ENCODE peak calls at places on chromosome 22, in five cellular contexts. One of them, this sample, is unnamed.

GRCh38 chr22:46104170-46104880 is 46.0 kb upstream of the PPARA start:
- DNase-seq in G401: peak; percentile 74
- DNase-seq in activated naive CD8-positive, alpha-beta T cell treated with anti-CD3 and anti-CD28 coated beads, Interleukin-2, amount 50 U/mL, for 24 hours: no peak
- DNase-seq in RKO: no peak
- DNase-seq in T-helper 2 cell: no peak
- DNase-seq in this sample: no peak

GRCh38 chr22:20284471-20285086 is 16.5 kb upstream of the RTN4R start:
- DNase-seq in T-helper 2 cell: no peak
- DNase-seq in G401: no peak
- DNase-seq in activated naive CD8-positive, alpha-beta T cell treated with anti-CD3 and anti-CD28 coated beads, Interleukin-2, amount 50 U/mL, for 24 hours: no peak
- DNase-seq in RKO: no peak
- DNase-seq in this sample: no peak

GRCh38 chr22:17035246-17035645 is 27.2 kb upstream of the GAB4 start:
- DNase-seq in G401: peak; percentile 74
- DNase-seq in T-helper 2 cell: no peak
- DNase-seq in activated naive CD8-positive, alpha-beta T cell treated with anti-CD3 and anti-CD28 coated beads, Interleukin-2, amount 50 U/mL, for 24 hours: no peak
- DNase-seq in RKO: no peak
- DNase-seq in this sample: no peak

GRCh38 chr22:43159484-43160178 is 8.3 kb downstream of the TSPO start:
- DNase-seq in G401: no peak
- DNase-seq in T-helper 2 cell: no peak
- DNase-seq in activated naive CD8-positive, alpha-beta T cell treated with anti-CD3 and anti-CD28 coated beads, Interleukin-2, amount 50 U/mL, for 24 hours: no peak
- DNase-seq in RKO: no peak
- DNase-seq in this sample: no peak

GRCh38 chr22:50310209-50310722 is 2.8 kb upstream of the PLXNB2 start:
- DNase-seq in RKO: no peak
- DNase-seq in G401: no peak
- DNase-seq in T-helper 2 cell: no peak
- DNase-seq in activated naive CD8-positive, alpha-beta T cell treated with anti-CD3 and anti-CD28 coated beads, Interleukin-2, amount 50 U/mL, for 24 hours: no peak
- DNase-seq in this sample: no peak

GRCh38 chr22:37887610-37888378 is 18.3 kb upstream of the MICALL1 start:
- DNase-seq in G401: peak; percentile 78
- DNase-seq in activated naive CD8-positive, alpha-beta T cell treated with anti-CD3 and anti-CD28 coated beads, Interleukin-2, amount 50 U/mL, for 24 hours: no peak
- DNase-seq in RKO: no peak
- DNase-seq in T-helper 2 cell: no peak
- DNase-seq in this sample: no peak

GRCh38 chr22:39175127-39176066 is 22.9 kb upstream of the CBX7 start:
- DNase-seq in G401: no peak
- DNase-seq in T-helper 2 cell: no peak
- DNase-seq in activated naive CD8-positive, alpha-beta T cell treated with anti-CD3 and anti-CD28 coated beads, Interleukin-2, amount 50 U/mL, for 24 hours: no peak
- DNase-seq in RKO: no peak
- DNase-seq in this sample: no peak

GRCh38 chr22:43004362-43005035 is 10.4 kb downstream of the PACSIN2 start:
- DNase-seq in T-helper 2 cell: no peak
- DNase-seq in G401: peak; percentile 65
- DNase-seq in RKO: no peak
- DNase-seq in activated naive CD8-positive, alpha-beta T cell treated with anti-CD3 and anti-CD28 coated beads, Interleukin-2, amount 50 U/mL, for 24 hours: peak; percentile 21
- DNase-seq in this sample: no peak

GRCh38 chr22:23370251-23370650 is 189.9 kb downstream of the BCR start:
- DNase-seq in T-helper 2 cell: no peak
- DNase-seq in RKO: no peak
- DNase-seq in activated naive CD8-positive, alpha-beta T cell treated with anti-CD3 and anti-CD28 coated beads, Interleukin-2, amount 50 U/mL, for 24 hours: no peak
- DNase-seq in G401: no peak
- DNase-seq in this sample: no peak

GRCh38 chr22:45308624-45309421 is 911 bp upstream of the FAM118A start:
- DNase-seq in G401: no peak
- DNase-seq in RKO: no peak
- DNase-seq in activated naive CD8-positive, alpha-beta T cell treated with anti-CD3 and anti-CD28 coated beads, Interleukin-2, amount 50 U/mL, for 24 hours: peak; percentile 28
- DNase-seq in T-helper 2 cell: no peak
- DNase-seq in this sample: no peak

GRCh38 chr22:35777335-35777975 is 59.8 kb downstream of the APOL5 start:
- DNase-seq in RKO: peak; percentile 73
- DNase-seq in G401: no peak
- DNase-seq in T-helper 2 cell: no peak
- DNase-seq in activated naive CD8-positive, alpha-beta T cell treated with anti-CD3 and anti-CD28 coated beads, Interleukin-2, amount 50 U/mL, for 24 hours: no peak
- DNase-seq in this sample: no peak

GRCh38 chr22:27654536-27655445 is 146.8 kb downstream of the MN1 start:
- DNase-seq in activated naive CD8-positive, alpha-beta T cell treated with anti-CD3 and anti-CD28 coated beads, Interleukin-2, amount 50 U/mL, for 24 hours: no peak
- DNase-seq in G401: no peak
- DNase-seq in T-helper 2 cell: no peak
- DNase-seq in RKO: no peak
- DNase-seq in this sample: no peak

GRCh38 chr22:23775779-23776375 is 3.2 kb downstream of the MMP11 start:
- DNase-seq in G401: no peak
- DNase-seq in T-helper 2 cell: no peak
- DNase-seq in activated naive CD8-positive, alpha-beta T cell treated with anti-CD3 and anti-CD28 coated beads, Interleukin-2, amount 50 U/mL, for 24 hours: no peak
- DNase-seq in RKO: no peak
- DNase-seq in this sample: no peak

GRCh38 chr22:26474687-26475086 is 8.9 kb downstream of the HPS4 start:
- DNase-seq in activated naive CD8-positive, alpha-beta T cell treated with anti-CD3 and anti-CD28 coated beads, Interleukin-2, amount 50 U/mL, for 24 hours: no peak
- DNase-seq in RKO: peak; percentile 42
- DNase-seq in G401: no peak
- DNase-seq in T-helper 2 cell: no peak
- DNase-seq in this sample: no peak

GRCh38 chr22:21450320-21450831 is 16.8 kb upstream of the TMEM191C start:
- DNase-seq in activated naive CD8-positive, alpha-beta T cell treated with anti-CD3 and anti-CD28 coated beads, Interleukin-2, amount 50 U/mL, for 24 hours: no peak
- DNase-seq in T-helper 2 cell: no peak
- DNase-seq in G401: no peak
- DNase-seq in RKO: no peak
- DNase-seq in this sample: no peak

GRCh38 chr22:41237707-41238569 is 2.8 kb downstream of the CHADL start:
- DNase-seq in RKO: peak; percentile 25
- DNase-seq in T-helper 2 cell: peak; percentile 67
- DNase-seq in G401: peak; percentile 63
- DNase-seq in activated naive CD8-positive, alpha-beta T cell treated with anti-CD3 and anti-CD28 coated beads, Interleukin-2, amount 50 U/mL, for 24 hours: peak; percentile 80
- DNase-seq in this sample: peak; percentile 47

GRCh38 chr22:45006101-45006872 is 3.5 kb downstream of the PHF21B start:
- DNase-seq in activated naive CD8-positive, alpha-beta T cell treated with anti-CD3 and anti-CD28 coated beads, Interleukin-2, amount 50 U/mL, for 24 hours: no peak
- DNase-seq in G401: peak; percentile 16
- DNase-seq in RKO: no peak
- DNase-seq in T-helper 2 cell: no peak
- DNase-seq in this sample: peak; percentile 26